ENCODE peak calls at places on chromosomes 12 and 14, in five cellular contexts. U is endothelial cell; E is omental fat pad; B is lower lobe of right lung; Y is activated CD8-positive, alpha-beta T cell treated with anti-CD3 and anti-CD28 coated beads for 36 hours. M is an unnamed sample.

GRCh38 chr12:3202734-3203446 is 125.7 kb downstream of the TSPAN9 start:
- DNase-seq in E (peak), B (no peak), U (peak), Y (peak), M (peak)

GRCh38 chr12:107593713-107594381 is 91.8 kb upstream of the PWP1 start:
- DNase-seq in E (no peak), Y (no peak), B (no peak), U (no peak), M (no peak)

GRCh38 chr14:50471838-50472465 is 60.4 kb downstream of the MAP4K5 start:
- DNase-seq in U (no peak), Y (no peak), B (no peak), E (no peak), M (no peak)

GRCh38 chr12:1309610-1310009 is 284.8 kb downstream of the FBXL14 start:
- DNase-seq in Y (no peak), U (no peak), B (no peak), E (no peak), M (no peak)

GRCh38 chr12:53543539-53543938 is 36.3 kb upstream of the NPFF start:
- DNase-seq in Y (peak), U (peak), E (no peak), B (peak), M (peak)

GRCh38 chr12:109793826-109794501 is 39.2 kb downstream of the TRPV4 start:
- DNase-seq in Y (no peak), U (no peak), E (no peak), B (no peak), M (no peak)

GRCh38 chr14:94876306-94876705 is 106.4 kb upstream of the GSC start:
- DNase-seq in B (no peak), E (no peak), Y (no peak), U (no peak), M (no peak)

GRCh38 chr14:106694638-106695393 is 1168.4 kb downstream of the TMEM121 start:
- DNase-seq in U (no peak), Y (peak), B (peak), E (no peak), M (no peak)

GRCh38 chr12:55732288-55732687 is 3.5 kb upstream of the CD63 start:
- DNase-seq in U (no peak), Y (no peak), E (no peak), B (no peak), M (no peak)

GRCh38 chr14:20855652-20856291 is 35.4 kb upstream of the RNASE3 start:
- DNase-seq in E (no peak), U (peak), Y (peak), B (peak), M (peak)

GRCh38 chr14:69346710-69347109 is 51.4 kb downstream of the ERH start:
- DNase-seq in U (peak), E (no peak), B (no peak), Y (peak), M (no peak)
- TF ChIP-seq CTCF in U (peak), E (no peak), B (peak), Y (peak), M (peak)

DNA sequence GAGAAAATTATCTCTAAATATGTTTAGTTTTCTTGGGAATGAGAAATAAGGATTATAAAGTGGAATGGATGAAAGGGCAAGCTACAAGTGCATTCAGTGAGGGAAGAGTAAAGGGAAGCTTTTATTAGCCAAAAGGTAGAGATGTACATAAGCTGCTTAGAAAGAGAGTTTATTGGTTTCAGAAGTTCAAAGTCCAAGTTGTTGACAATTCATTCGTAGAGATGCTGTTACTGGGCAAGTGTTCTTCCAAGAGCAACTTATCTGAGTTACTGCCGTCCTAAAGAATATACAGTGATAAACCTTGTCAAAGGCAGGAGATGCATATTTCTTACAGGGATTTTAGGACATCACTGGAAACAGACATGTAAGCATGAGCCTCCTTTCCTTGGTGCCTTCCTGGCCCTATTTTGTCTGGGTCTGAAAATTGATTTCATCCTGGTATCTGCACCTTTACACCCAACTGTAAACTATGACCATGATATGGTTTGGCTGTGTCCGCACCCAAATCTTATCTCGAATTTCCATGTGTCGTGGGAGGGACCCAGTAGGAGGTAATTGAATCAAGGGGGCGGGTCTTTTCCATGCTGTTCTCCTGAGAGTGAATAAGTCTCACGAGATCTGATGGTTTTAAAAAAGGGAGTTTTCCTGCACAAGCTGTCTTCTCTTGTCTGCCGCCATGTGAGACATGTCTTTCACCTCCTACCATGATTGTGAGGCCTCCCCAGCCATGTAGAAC is 46.8 kb downstream of the TRMT5 start:
- DNase-seq in B (no peak), U (no peak), E (no peak), Y (no peak), M (no peak)
- TF ChIP-seq CTCF in B (no peak), U (no peak), E (no peak), Y (no peak), M (no peak)

DNA sequence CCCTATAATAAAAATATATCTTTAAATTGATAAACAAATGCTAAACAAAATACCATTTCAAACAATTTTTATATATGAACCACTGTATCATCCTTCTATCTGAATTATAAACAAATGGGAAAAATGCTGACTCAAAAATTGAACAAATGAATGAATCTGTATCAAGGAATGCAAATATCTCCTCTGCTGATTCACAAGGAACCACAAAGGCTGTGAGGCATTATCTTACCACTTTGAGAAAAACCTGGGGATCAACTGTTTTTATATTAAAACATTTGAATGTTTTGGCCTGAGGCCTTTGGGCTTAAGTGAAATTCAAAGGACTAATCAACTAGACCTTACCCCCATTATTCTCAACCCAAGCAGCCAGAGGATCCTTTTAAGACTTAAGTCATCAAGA is 86.3 kb downstream of the EML5 start:
- DNase-seq in B (no peak), Y (no peak), U (no peak), E (no peak), M (no peak)
- TF ChIP-seq CTCF in B (no peak), Y (no peak), U (no peak), E (no peak), M (no peak)

GRCh38 chr12:69239922-69240624 is 704 bp downstream of the CPSF6 start:
- DNase-seq in E (peak), B (peak), Y (peak), U (peak), M (peak)

GRCh38 chr12:69240625-69240984 is 1.2 kb downstream of the CPSF6 start:
- DNase-seq in E (no peak), Y (peak), U (no peak), B (no peak), M (no peak)

GRCh38 chr12:69241444-69242092 is 2.2 kb downstream of the CPSF6 start:
- DNase-seq in B (no peak), E (no peak), U (no peak), Y (no peak), M (no peak)

GRCh38 chr12:69238589-69239285 is 632 bp upstream of the CPSF6 start:
- DNase-seq in Y (no peak), B (no peak), U (no peak), E (no peak), M (no peak)

GRCh38 chr12:69239286-69239921 is at the start of gene CPSF6:
- DNase-seq in Y (peak), U (peak), E (peak), B (peak), M (peak)
- TF ChIP-seq CTCF in Y (no peak), U (no peak), E (no peak), B (no peak), M (no peak)

GRCh38 chr12:64801381-64801780 is 23.1 kb upstream of the TBC1D30 start:
- DNase-seq in U (no peak), B (no peak), E (no peak), Y (no peak), M (no peak)
- TF ChIP-seq CTCF in U (no peak), B (no peak), E (no peak), Y (no peak), M (no peak)

DNA sequence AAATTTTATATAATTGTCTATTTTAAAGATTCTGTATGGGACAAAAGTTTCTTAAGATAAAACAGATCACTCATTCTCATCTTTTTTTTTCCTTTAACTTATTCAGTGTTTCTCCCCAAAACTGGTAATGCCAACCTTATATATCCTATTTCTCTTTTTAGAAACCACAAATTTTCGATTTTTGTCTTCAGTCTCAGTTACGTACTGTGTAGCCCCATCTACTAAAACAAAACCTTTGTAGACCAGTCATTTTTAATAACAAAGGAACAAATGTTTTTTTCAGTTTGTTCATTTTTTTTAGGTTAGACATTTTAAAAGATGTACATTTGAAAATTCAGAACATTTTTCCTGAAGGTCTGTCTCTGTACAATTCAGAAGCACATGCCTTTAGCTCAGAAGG is 18.2 kb downstream of the PNMA1 start:
- DNase-seq in U (no peak), E (no peak), B (no peak), Y (no peak), M (no peak)
- TF ChIP-seq CTCF in U (no peak), E (no peak), B (no peak), Y (no peak), M (no peak)

M was measured in ascending aorta.